ENCODE peak calls at places on chromosome 19, in seven cellular contexts. I is SK-N-SH, D is A549, X is K562, F is HepG2, Y is H1, S is GM12878. E is an unnamed sample.

GRCh38 chr19:45275370-45275971 is 24.4 kb downstream of the MARK4 start:
- DNase-seq in D (no peak), Y (no peak), S (no peak), F (no peak), I (peak), X (no peak), E (peak)

GRCh38 chr19:14097532-14098151 is 7.1 kb upstream of the SAMD1 start:
- DNase-seq in S (no peak), I (no peak), F (no peak), X (no peak), Y (no peak), D (no peak), E (no peak)

GRCh38 chr19:15249912-15250634 is 17.8 kb upstream of the EPHX3 start:
- DNase-seq in Y (no peak), X (no peak), I (no peak), S (no peak), D (peak), F (no peak), E (peak)

GRCh38 chr19:30969586-30969985 is 379.6 kb downstream of the TSHZ3 start:
- DNase-seq in I (no peak), X (no peak), S (no peak), Y (no peak), D (no peak), F (no peak), E (no peak)

GRCh38 chr19:3945838-3946237 is 13.0 kb downstream of the NMRK2 start:
- DNase-seq in S (no peak), F (no peak), D (no peak), I (no peak), Y (no peak), X (no peak), E (peak)

GRCh38 chr19:44905437-44906160 is at the start of gene APOE:
- DNase-seq in D (no peak), X (peak), I (peak), F (peak), Y (peak), S (no peak), E (no peak)

GRCh38 chr19:34120846-34121639 is 51.3 kb upstream of the LSM14A start:
- DNase-seq in D (peak), I (peak), F (peak), Y (no peak), S (no peak), X (peak), E (peak)

GRCh38 chr19:12836529-12836863 is 1.8 kb upstream of the MAST1 start:
- DNase-seq in I (no peak), S (no peak), X (no peak), D (no peak), Y (no peak), F (no peak), E (no peak)

GRCh38 chr19:10043286-10043927 is 30.1 kb downstream of the RDH8 start:
- DNase-seq in Y (no peak), F (no peak), X (no peak), D (no peak), I (no peak), S (no peak), E (peak)

GRCh38 chr19:58511353-58512208 is at the start of gene SLC27A5:
- DNase-seq in S (no peak), F (peak), X (no peak), Y (no peak), I (no peak), D (no peak), E (no peak)

GRCh38 chr19:49231389-49231788 is 73.8 kb downstream of the TRPM4 start:
- DNase-seq in Y (no peak), S (peak), I (no peak), X (no peak), F (no peak), D (no peak), E (no peak)

GRCh38 chr19:3496392-3497273 is 3.8 kb downstream of the DOHH start:
- DNase-seq in F (no peak), S (no peak), X (no peak), D (no peak), I (no peak), Y (no peak), E (no peak)

GRCh38 chr19:36962346-36962745 is 46.2 kb downstream of the ZNF568 start:
- DNase-seq in D (no peak), S (no peak), X (no peak), I (no peak), Y (no peak), F (no peak), E (no peak)

GRCh38 chr19:1278074-1278473 is 2.7 kb downstream of the FAM174C start:
- DNase-seq in Y (no peak), S (no peak), F (no peak), X (no peak), I (no peak), D (no peak), E (no peak)

GRCh38 chr19:623974-624373 is 9.4 kb downstream of the POLRMT start:
- DNase-seq in I (no peak), S (no peak), D (peak), Y (no peak), F (no peak), X (no peak), E (peak)

GRCh38 chr19:13984875-13985741 is 21.0 kb downstream of the RFX1 start:
- DNase-seq in X (no peak), Y (no peak), D (no peak), S (no peak), F (peak), I (no peak), E (no peak)

GRCh38 chr19:58196911-58197616 is 14.2 kb downstream of the ZNF274 start:
- DNase-seq in Y (no peak), D (peak), I (no peak), F (peak), X (no peak), S (no peak), E (peak)

GRCh38 chr19:56612737-56613136 is 17.6 kb downstream of the ZNF71 start:
- DNase-seq in I (no peak), X (no peak), S (no peak), D (no peak), F (no peak), Y (no peak), E (no peak)

GRCh38 chr19:42122691-42123607 is 9.3 kb downstream of the POU2F2 start:
- DNase-seq in X (no peak), S (peak), F (no peak), D (no peak), I (no peak), Y (no peak), E (no peak)

GRCh38 chr19:3097442-3097871 is 3.3 kb downstream of the GNA11 start:
- DNase-seq in F (no peak), I (no peak), S (no peak), Y (no peak), X (no peak), D (no peak), E (no peak)

GRCh38 chr19:10013316-10013715 is at the start of gene RDH8:
- DNase-seq in D (no peak), Y (no peak), F (no peak), S (no peak), I (peak), X (no peak), E (no peak)

GRCh38 chr19:41951686-41952172 is 7.4 kb downstream of the RABAC1 start:
- DNase-seq in I (peak), S (no peak), D (peak), X (peak), Y (peak), F (peak), E (peak)

GRCh38 chr19:38319421-38320258 is at the start of gene KCNK6:
- DNase-seq in X (no peak), Y (no peak), S (no peak), F (no peak), I (peak), D (no peak), E (no peak)

GRCh38 chr19:45451181-45451849 is 16.5 kb upstream of the FOSB start:
- DNase-seq in X (no peak), S (no peak), D (no peak), Y (no peak), I (no peak), F (no peak), E (peak)

GRCh38 chr19:42461700-42462324 is 19.1 kb upstream of the CXCL17 start:
- DNase-seq in S (no peak), D (no peak), I (no peak), X (no peak), F (peak), Y (no peak), E (no peak)

GRCh38 chr19:12794196-12794921 is 3.1 kb downstream of the JUNB start:
- DNase-seq in D (peak), S (no peak), I (no peak), X (no peak), Y (no peak), F (no peak), E (peak)

GRCh38 chr19:3968556-3969434 is 2.1 kb downstream of the DAPK3 start:
- DNase-seq in X (peak), D (peak), S (no peak), I (peak), F (peak), Y (peak), E (peak)

GRCh38 chr19:38004505-38005223 is 97.7 kb downstream of the SIPA1L3 start:
- DNase-seq in F (peak), Y (no peak), I (peak), S (peak), X (peak), D (peak), E (peak)

GRCh38 chr19:49533551-49534488 is 6.0 kb downstream of the RCN3 start:
- DNase-seq in I (peak), Y (no peak), X (peak), D (peak), S (peak), F (no peak), E (peak)

GRCh38 chr19:47437500-47437899 is 18.2 kb upstream of the MEIS3 start:
- DNase-seq in F (no peak), I (no peak), Y (no peak), S (no peak), D (no peak), X (no peak), E (no peak)
- TF ChIP-seq USF2 in F (no peak), I (no peak), Y (no peak), S (no peak), D (no peak), X (no peak), E (no peak)

GRCh38 chr19:54493967-54494585 is 8.6 kb upstream of the LAIR2 start:
- DNase-seq in Y (no peak), F (no peak), D (no peak), X (no peak), S (no peak), I (no peak), E (no peak)
- H3K4me2 ChIP-seq in Y (no peak), F (no peak), D (no peak), X (no peak), S (no peak), I (no peak), E (no peak)

GRCh38 chr19:6531956-6532243 is 1.1 kb downstream of the TNFSF9 start:
- DNase-seq in S (no peak), Y (no peak), I (no peak), D (no peak), X (no peak), F (no peak), E (no peak)

GRCh38 chr19:6531163-6531955 is 533 bp downstream of the TNFSF9 start:
- DNase-seq in Y (no peak), X (peak), D (no peak), I (no peak), F (no peak), S (no peak), E (no peak)

GRCh38 chr19:6529351-6529750 is 1.5 kb upstream of the TNFSF9 start:
- DNase-seq in X (no peak), Y (no peak), F (no peak), S (no peak), D (no peak), I (no peak), E (no peak)

GRCh38 chr19:6529937-6530384 is 865 bp upstream of the TNFSF9 start:
- DNase-seq in F (no peak), I (no peak), D (no peak), S (no peak), X (no peak), Y (no peak), E (no peak)

GRCh38 chr19:6530385-6531162 is at the start of gene TNFSF9:
- DNase-seq in I (peak), X (peak), D (peak), Y (no peak), F (peak), S (no peak), E (peak)
- TF ChIP-seq USF2 in I (no peak), X (peak), D (peak), Y (no peak), F (no peak), S (no peak), E (peak)

GRCh38 chr19:47035127-47035494 is 13.3 kb downstream of the TMEM160 start:
- DNase-seq in Y (no peak), X (peak), S (no peak), D (peak), I (peak), F (no peak), E (no peak)
- H3K4me2 ChIP-seq in Y (peak), X (peak), S (peak), D (peak), I (peak), F (peak), E (peak)

DNA sequence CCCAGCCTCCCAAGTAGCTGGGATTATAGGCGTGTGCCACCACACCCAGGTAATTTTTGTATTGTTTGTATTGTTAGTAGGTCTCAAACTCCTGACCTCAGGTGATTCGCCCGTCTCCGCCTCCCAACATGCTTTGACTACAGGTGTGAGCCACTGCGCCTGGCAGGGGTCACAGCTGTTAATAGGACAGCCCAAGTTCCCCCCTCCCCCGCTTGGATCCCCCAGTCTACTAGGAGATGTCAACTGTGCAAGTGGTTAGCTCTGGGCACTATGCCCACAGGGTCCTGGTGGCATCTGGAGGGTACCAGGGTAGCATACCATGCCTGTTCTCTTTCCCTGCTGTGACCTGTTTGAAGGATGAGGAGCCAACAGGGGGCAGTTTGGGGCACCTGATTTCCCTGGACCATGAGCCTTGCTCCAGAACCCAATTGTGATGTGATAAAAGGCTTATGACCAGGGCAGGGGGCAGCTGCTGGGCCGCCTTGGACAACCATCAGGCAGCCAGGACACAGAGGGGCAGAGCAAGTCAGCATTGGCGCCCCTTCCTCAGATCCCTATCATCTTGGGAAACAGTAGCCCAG is at the start of gene TSPAN16:
- DNase-seq in Y (no peak), I (peak), D (no peak), S (no peak), F (no peak), X (no peak), E (no peak)
- TF ChIP-seq USF2 in Y (no peak), I (no peak), D (no peak), S (no peak), F (no peak), X (no peak), E (no peak)

DNA sequence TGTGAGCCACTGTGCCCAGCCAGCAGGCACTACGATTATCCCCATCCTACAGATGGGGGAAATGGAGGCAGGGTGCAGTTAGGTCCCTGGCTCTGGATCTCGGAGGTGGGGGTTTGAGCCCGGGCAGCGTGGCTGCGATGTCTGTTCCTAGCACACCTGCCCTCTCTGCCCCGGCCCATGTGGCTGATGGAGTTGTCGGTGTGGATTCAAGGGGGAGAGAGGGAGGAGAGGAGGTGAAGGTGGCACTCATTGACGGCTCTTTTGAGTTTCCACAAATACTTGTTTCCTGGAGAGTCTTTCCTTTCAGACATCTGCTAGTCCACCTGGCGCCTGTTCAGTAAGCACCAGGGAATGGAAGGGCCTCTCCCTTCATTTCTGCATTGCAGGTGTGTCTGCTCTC is 69.8 kb downstream of the ARHGEF18 start:
- DNase-seq in S (no peak), X (no peak), Y (no peak), F (no peak), D (no peak), I (no peak), E (no peak)
- H3K4me2 ChIP-seq in S (no peak), X (no peak), Y (no peak), F (no peak), D (no peak), I (no peak), E (no peak)

GRCh38 chr19:35847911-35848310 is 4.4 kb downstream of the NPHS1 start:
- DNase-seq in Y (no peak), D (no peak), X (no peak), I (no peak), F (no peak), S (no peak), E (no peak)

GRCh38 chr19:35844482-35845214 is 7.7 kb downstream of the NPHS1 start:
- DNase-seq in S (no peak), D (no peak), X (no peak), Y (no peak), I (no peak), F (no peak), E (no peak)

GRCh38 chr19:35843676-35844481 is 8.4 kb downstream of the NPHS1 start:
- DNase-seq in S (no peak), D (peak), Y (no peak), I (peak), F (no peak), X (peak), E (no peak)

GRCh38 chr19:35845215-35846037 is 6.9 kb downstream of the NPHS1 start:
- DNase-seq in X (peak), Y (no peak), I (peak), S (no peak), D (peak), F (peak), E (no peak)

DNA sequence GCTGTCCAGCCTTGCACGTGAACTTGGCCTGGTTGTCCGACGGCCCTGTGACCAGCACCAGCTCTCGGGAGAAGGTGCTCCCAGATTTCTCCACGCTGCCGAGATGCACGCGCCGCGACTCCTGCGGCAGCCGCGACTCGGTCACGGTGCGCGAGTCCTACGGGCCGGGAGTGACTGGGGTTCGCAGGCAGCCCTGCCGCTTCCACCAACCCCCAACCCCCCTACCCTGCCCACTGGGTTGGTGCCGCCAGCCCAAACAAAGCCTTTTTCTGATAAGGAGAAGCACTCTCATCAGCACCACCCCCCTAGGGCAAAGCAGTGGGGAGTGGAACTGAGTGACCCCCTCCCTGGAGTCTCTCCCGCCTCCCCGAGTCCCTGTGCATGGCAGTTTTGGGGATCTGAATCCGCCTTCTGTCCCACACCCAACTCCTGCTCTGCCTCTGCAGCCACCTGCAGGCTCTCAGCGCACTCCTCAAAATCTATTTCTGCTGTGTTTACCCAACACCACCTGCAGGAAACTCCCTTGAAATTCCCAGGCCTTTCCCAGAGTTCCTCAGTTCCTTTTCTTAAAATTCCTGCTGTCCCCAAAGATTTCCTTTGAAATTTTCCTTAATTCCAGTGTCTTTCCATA is 6.2 kb downstream of the NPHS1 start:
- DNase-seq in F (no peak), D (peak), S (no peak), I (no peak), X (no peak), Y (no peak), E (no peak)
- TF ChIP-seq USF2 in F (no peak), D (no peak), S (no peak), I (no peak), X (no peak), Y (no peak), E (no peak)

GRCh38 chr19:50931023-50931422 is 19.8 kb upstream of the KLK4 start:
- DNase-seq in D (no peak), F (no peak), I (no peak), Y (no peak), S (no peak), X (no peak), E (no peak)
- H3K4me2 ChIP-seq in D (no peak), F (no peak), I (no peak), Y (no peak), S (no peak), X (no peak), E (no peak)